ENCODE peak calls at places on chromosomes 7 and 10, in nine cellular contexts. X is PC-9, P is AG09309, K is fibroblast of lung, T is GM12865, B is A549, R is neural crest cell, V is SK-N-SH, F is ovary. M is an unnamed sample.

GRCh38 chr7:149822353-149822943 is 15.7 kb upstream of the ZNF862 start:
- DNase-seq in F (no peak), X (no peak), T (no peak), B (no peak), P (no peak), R (no peak), V (peak; percentile 62), K (no peak), M (peak; percentile 81)

GRCh38 chr7:12759112-12759511 is 71.7 kb downstream of the ARL4A start:
- DNase-seq in X (no peak), R (no peak), B (no peak), K (peak; percentile 30), F (no peak), T (no peak), V (no peak), P (no peak), M (no peak)

GRCh38 chr10:124428207-124428777 is 9.6 kb upstream of the OAT start:
- DNase-seq in X (peak; percentile 12), B (no peak), V (no peak), P (no peak), F (no peak), T (no peak), K (no peak), R (no peak), M (no peak)

GRCh38 chr7:106979551-106980357 is 64.8 kb upstream of the PRKAR2B start:
- DNase-seq in R (no peak), F (peak; percentile 33), T (no peak), K (no peak), V (no peak), P (no peak), X (no peak), B (no peak), M (no peak)

GRCh38 chr10:113746188-113746950 is 5.1 kb upstream of the PLEKHS1 start:
- DNase-seq in K (peak; percentile 54), X (peak; percentile 35), T (no peak), P (no peak), R (no peak), V (no peak), B (peak; percentile 41), F (no peak), M (no peak)

GRCh38 chr10:71486465-71487114 is 89.9 kb downstream of the CDH23 start:
- DNase-seq in P (no peak), B (no peak), R (peak; percentile 74), V (peak; percentile 64), F (no peak), X (peak; percentile 42), T (peak; percentile 50), K (peak; percentile 28), M (no peak)

GRCh38 chr7:26413007-26413691 is 121.5 kb downstream of the SNX10 start:
- DNase-seq in K (no peak), V (peak; percentile 23), T (no peak), X (no peak), R (no peak), P (no peak), F (no peak), B (no peak), M (no peak)

GRCh38 chr10:94108200-94108599 is 114.5 kb downstream of the PLCE1 start:
- DNase-seq in R (no peak), B (no peak), P (peak; percentile 63), X (no peak), V (no peak), K (peak; percentile 91), T (no peak), F (no peak), M (no peak)

GRCh38 chr7:47576909-47577255 is 5.0 kb downstream of the TNS3 start:
- DNase-seq in X (peak; percentile 61), B (no peak), R (no peak), K (no peak), P (no peak), T (no peak), V (no peak), F (no peak), M (no peak)

GRCh38 chr7:151603951-151604350 is 84.3 kb upstream of the RHEB start:
- DNase-seq in P (no peak), R (no peak), T (no peak), B (no peak), X (no peak), V (no peak), F (no peak), K (no peak), M (no peak)

GRCh38 chr7:36408589-36408988 is 18.9 kb downstream of the ANLN start:
- DNase-seq in R (no peak), X (no peak), B (no peak), P (no peak), V (no peak), T (no peak), F (no peak), K (no peak), M (no peak)

GRCh38 chr7:140239653-140239935 is 62.8 kb upstream of the KDM7A start:
- DNase-seq in R (no peak), X (no peak), B (no peak), F (no peak), P (no peak), T (peak; percentile 11), V (no peak), K (no peak), M (no peak)

GRCh38 chr10:1657500-1657899 is 79.8 kb downstream of the ADARB2 start:
- DNase-seq in K (no peak), F (no peak), X (no peak), P (no peak), R (no peak), V (no peak), B (no peak), T (no peak), M (no peak)

GRCh38 chr7:116769541-116769940 is 92.8 kb upstream of the CAPZA2 start:
- DNase-seq in X (no peak), B (no peak), R (no peak), K (no peak), T (no peak), P (no peak), F (no peak), V (no peak), M (no peak)

GRCh38 chr10:49632406-49633317 is 18.8 kb downstream of the CHAT start:
- DNase-seq in P (no peak), T (no peak), R (no peak), F (no peak), B (no peak), K (no peak), X (no peak), V (no peak), M (peak; percentile 65)

GRCh38 chr10:103540722-103541121 is 47.2 kb downstream of the NEURL1 start:
- DNase-seq in V (peak; percentile 19), T (no peak), X (no peak), K (peak; percentile 6), B (no peak), F (no peak), P (no peak), R (no peak), M (no peak)

GRCh38 chr10:80199828-80200227 is 5.5 kb downstream of the ANXA11 start:
- DNase-seq in X (peak; percentile 63), P (peak; percentile 63), V (no peak), K (peak; percentile 39), F (no peak), B (no peak), T (no peak), R (no peak), M (no peak)
- TF ChIP-seq CTCF in X (no peak), P (peak; percentile 20), V (no peak), K (peak; percentile 37), F (no peak), B (no peak), T (no peak), R (no peak), M (peak; percentile 50)

DNA sequence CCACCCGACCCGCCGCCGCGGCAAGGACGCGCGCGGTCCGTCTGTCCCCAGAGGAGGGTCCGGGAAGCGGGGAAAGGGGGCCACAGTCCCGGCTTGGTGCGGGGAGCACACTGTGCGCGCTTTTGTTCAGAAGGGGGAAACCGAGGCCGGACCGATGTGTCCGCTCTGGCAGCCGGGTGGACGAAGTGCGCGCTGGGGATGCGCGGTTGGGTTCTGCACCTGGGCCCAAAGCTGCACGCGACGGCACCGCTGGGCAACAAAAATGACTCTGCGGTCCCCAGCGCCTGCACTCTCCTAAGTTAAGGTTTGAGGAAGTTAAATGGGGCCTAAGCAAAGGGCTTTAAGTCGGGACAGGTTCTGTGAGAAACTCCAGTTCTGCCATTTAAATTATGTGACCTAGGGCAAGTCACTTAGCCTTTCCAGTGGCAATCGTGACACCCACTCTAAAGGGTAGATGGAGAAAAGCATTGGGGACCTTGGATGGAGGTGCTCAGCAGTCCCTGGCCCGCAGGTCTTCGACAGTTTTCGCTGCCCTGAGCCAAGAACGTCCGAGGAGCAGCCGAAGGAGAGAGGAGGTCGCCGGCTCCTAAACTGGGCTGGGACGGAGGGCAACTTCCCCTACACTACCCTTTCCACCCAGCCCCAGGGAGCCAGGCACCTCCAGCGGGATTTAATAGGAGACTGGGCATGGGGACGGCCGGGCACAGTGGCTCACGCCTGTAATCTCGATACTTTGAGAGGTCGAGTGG is 468 bp upstream of the ACBD5 start:
- DNase-seq in P (no peak), R (peak; percentile 12), F (peak; percentile 78), K (no peak), V (peak; percentile 39), B (no peak), T (peak; percentile 67), X (peak; percentile 14), M (no peak)
- TF ChIP-seq CTCF in P (no peak), R (no peak), F (no peak), K (no peak), V (no peak), B (no peak), T (no peak), X (no peak), M (no peak)

GRCh38 chr10:15715619-15716227 is 4.0 kb downstream of the ITGA8 start:
- DNase-seq in B (no peak), R (no peak), X (no peak), T (no peak), V (peak; percentile 55), P (no peak), F (no peak), K (no peak), M (no peak)
- TF ChIP-seq CTCF in B (peak; percentile 20), R (peak; percentile 56), X (peak; percentile 21), T (peak; percentile 13), V (peak; percentile 51), P (peak; percentile 77), F (no peak), K (peak; percentile 81), M (peak; percentile 86)

GRCh38 chr7:84187813-84188212 is 6.8 kb downstream of the SEMA3A start:
- DNase-seq in K (peak; percentile 81), P (no peak), R (no peak), T (peak; percentile 44), F (no peak), V (no peak), X (peak; percentile 15), B (no peak), M (no peak)

GRCh38 chr7:84191261-84191660 is 3.3 kb downstream of the SEMA3A start:
- DNase-seq in V (no peak), F (no peak), P (no peak), K (peak; percentile 49), R (no peak), T (no peak), X (no peak), B (no peak), M (no peak)

GRCh38 chr7:84190016-84190705 is 4.4 kb downstream of the SEMA3A start:
- DNase-seq in V (no peak), B (no peak), X (no peak), F (no peak), R (no peak), T (no peak), K (peak; percentile 50), P (peak; percentile 40), M (no peak)

GRCh38 chr7:84187087-84187805 is 7.3 kb downstream of the SEMA3A start:
- DNase-seq in T (no peak), V (no peak), F (no peak), R (no peak), X (no peak), P (no peak), B (no peak), K (peak; percentile 40), M (no peak)

GRCh38 chr7:84188811-84189405 is 5.7 kb downstream of the SEMA3A start:
- DNase-seq in X (no peak), R (no peak), B (no peak), K (no peak), T (no peak), F (no peak), V (peak; percentile 21), P (no peak), M (no peak)
- TF ChIP-seq CTCF in X (peak; percentile 37), R (peak; percentile 56), B (peak; percentile 58), K (peak; percentile 30), T (peak; percentile 5), F (no peak), V (peak; percentile 70), P (peak; percentile 44), M (peak; percentile 88)

M was measured in chondrocyte.